ENCODE peak calls at places on chromosomes 1 and 21, in five cellular contexts. One of them, this sample, is unnamed.

GRCh38 chr1:88650676-88651418 is 33.2 kb upstream of the PKN2 start:
- DNase-seq in CD8-positive, alpha-beta memory T cell: no peak
- DNase-seq in BE2C: no peak
- DNase-seq in adipocyte: no peak
- DNase-seq in IMR-90: peak; percentile 23
- DNase-seq in this sample: peak; percentile 23

GRCh38 chr21:33543505-33544129 is 779 bp downstream of the SON start:
- DNase-seq in CD8-positive, alpha-beta memory T cell: no peak
- DNase-seq in IMR-90: no peak
- DNase-seq in adipocyte: peak; percentile 84
- DNase-seq in BE2C: peak; percentile 71
- DNase-seq in this sample: no peak

GRCh38 chr21:38938343-38938742 is 132.6 kb downstream of the ETS2 start:
- DNase-seq in IMR-90: peak; percentile 49
- DNase-seq in CD8-positive, alpha-beta memory T cell: peak; percentile 7
- DNase-seq in BE2C: peak; percentile 31
- DNase-seq in adipocyte: no peak
- DNase-seq in this sample: peak; percentile 35

GRCh38 chr1:100188617-100189016 is 10.6 kb upstream of the LRRC39 start:
- DNase-seq in IMR-90: peak; percentile 73
- DNase-seq in BE2C: peak; percentile 73
- DNase-seq in adipocyte: peak; percentile 85
- DNase-seq in CD8-positive, alpha-beta memory T cell: no peak
- DNase-seq in this sample: peak; percentile 73

GRCh38 chr1:2110191-2110737 is 60.1 kb downstream of the PRKCZ start:
- DNase-seq in BE2C: no peak
- DNase-seq in adipocyte: no peak
- DNase-seq in IMR-90: no peak
- DNase-seq in CD8-positive, alpha-beta memory T cell: no peak
- DNase-seq in this sample: no peak

GRCh38 chr1:197725044-197725443 is 50.2 kb downstream of the DENND1B start:
- DNase-seq in adipocyte: peak; percentile 22
- DNase-seq in BE2C: no peak
- DNase-seq in CD8-positive, alpha-beta memory T cell: no peak
- DNase-seq in IMR-90: peak; percentile 31
- DNase-seq in this sample: peak; percentile 48

GRCh38 chr1:160953030-160953429 is 1.6 kb downstream of the ITLN2 start:
- DNase-seq in IMR-90: no peak
- DNase-seq in adipocyte: peak; percentile 76
- DNase-seq in CD8-positive, alpha-beta memory T cell: no peak
- DNase-seq in BE2C: no peak
- DNase-seq in this sample: peak; percentile 64

GRCh38 chr1:11321656-11322491 is 48.9 kb downstream of the UBIAD1 start:
- DNase-seq in CD8-positive, alpha-beta memory T cell: no peak
- DNase-seq in adipocyte: no peak
- DNase-seq in IMR-90: no peak
- DNase-seq in BE2C: no peak
- DNase-seq in this sample: no peak

GRCh38 chr21:33133912-33134311 is 64.0 kb downstream of the OLIG1 start:
- DNase-seq in BE2C: no peak
- DNase-seq in adipocyte: no peak
- DNase-seq in CD8-positive, alpha-beta memory T cell: no peak
- DNase-seq in IMR-90: no peak
- DNase-seq in this sample: no peak

GRCh38 chr1:168234846-168235547 is 9.2 kb downstream of the SFT2D2 start:
- DNase-seq in adipocyte: peak; percentile 67
- DNase-seq in CD8-positive, alpha-beta memory T cell: peak; percentile 38
- DNase-seq in BE2C: peak; percentile 49
- DNase-seq in IMR-90: peak; percentile 43
- DNase-seq in this sample: peak; percentile 67

GRCh38 chr1:19809044-19809750 is 5.9 kb downstream of the RNF186 start:
- DNase-seq in IMR-90: no peak
- DNase-seq in BE2C: no peak
- DNase-seq in adipocyte: no peak
- DNase-seq in CD8-positive, alpha-beta memory T cell: no peak
- DNase-seq in this sample: no peak

GRCh38 chr1:2025491-2025981 is 6.4 kb downstream of the GABRD start:
- DNase-seq in BE2C: no peak
- DNase-seq in IMR-90: no peak
- DNase-seq in adipocyte: no peak
- DNase-seq in CD8-positive, alpha-beta memory T cell: no peak
- DNase-seq in this sample: no peak

GRCh38 chr1:241521718-241522117 is 2.2 kb upstream of the FH start:
- DNase-seq in adipocyte: no peak
- DNase-seq in BE2C: no peak
- DNase-seq in IMR-90: no peak
- DNase-seq in CD8-positive, alpha-beta memory T cell: no peak
- DNase-seq in this sample: no peak

GRCh38 chr1:94974224-94974623 is 47.3 kb upstream of the CNN3 start:
- DNase-seq in CD8-positive, alpha-beta memory T cell: no peak
- DNase-seq in BE2C: no peak
- DNase-seq in IMR-90: peak; percentile 67
- DNase-seq in adipocyte: peak; percentile 57
- DNase-seq in this sample: peak; percentile 59

GRCh38 chr1:234602334-234603220 is 7.4 kb downstream of the IRF2BP2 start:
- DNase-seq in adipocyte: peak; percentile 94
- DNase-seq in IMR-90: peak; percentile 98
- DNase-seq in CD8-positive, alpha-beta memory T cell: no peak
- DNase-seq in BE2C: peak; percentile 48
- DNase-seq in this sample: peak; percentile 95
- H3K4me3 ChIP-seq in adipocyte: peak overlapping the region; percentile 90
- H3K4me3 ChIP-seq in IMR-90: peak overlapping the region; percentile 6
- H3K4me3 ChIP-seq in CD8-positive, alpha-beta memory T cell: peak overlapping the region; percentile 20
- H3K4me3 ChIP-seq in BE2C: peak overlapping the region; percentile 75
- H3K4me3 ChIP-seq in this sample: peak overlapping the region; percentile 80

DNA sequence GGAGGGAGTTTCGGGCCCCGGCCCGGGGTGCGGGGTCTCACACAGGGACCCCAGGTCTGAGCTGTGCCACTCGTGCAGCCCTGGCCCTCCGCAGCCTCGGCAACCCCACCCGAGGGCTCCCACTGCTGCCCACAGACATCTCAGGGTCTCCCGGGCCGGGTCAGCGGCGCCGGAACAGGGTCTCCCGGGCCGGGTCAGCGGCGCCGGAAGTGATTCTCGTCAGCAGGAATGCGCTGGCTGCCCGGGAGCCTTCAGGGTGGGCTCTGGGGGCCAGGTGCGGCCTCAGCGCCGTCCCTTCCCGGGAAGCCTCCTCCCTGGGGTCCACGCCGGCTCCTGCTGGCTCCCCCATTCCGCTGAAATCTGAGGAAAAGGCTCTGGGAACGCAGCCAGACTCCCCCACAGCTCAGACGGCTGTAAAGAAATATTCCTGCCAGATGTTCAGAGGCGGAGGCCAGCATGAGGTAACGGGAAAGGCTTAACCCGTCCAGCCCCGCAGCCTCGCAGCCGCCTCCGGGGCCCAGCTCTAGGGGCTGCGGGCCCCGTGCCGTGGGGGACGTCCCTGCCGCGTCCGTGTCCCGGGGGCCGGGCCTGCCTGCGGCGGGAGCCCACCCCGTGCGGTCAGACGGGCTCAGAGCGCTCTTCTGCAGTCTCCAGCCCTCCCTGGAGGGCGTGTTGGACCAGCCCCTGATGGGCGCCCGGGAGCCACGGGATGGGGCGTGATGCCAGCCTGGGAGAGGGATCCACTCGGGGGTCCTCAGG is 8.7 kb upstream of the COL6A1 start:
- DNase-seq in CD8-positive, alpha-beta memory T cell: no peak
- DNase-seq in adipocyte: peak; percentile 93
- DNase-seq in BE2C: peak; percentile 64
- DNase-seq in IMR-90: peak; percentile 92
- DNase-seq in this sample: peak; percentile 96
- H3K4me3 ChIP-seq in CD8-positive, alpha-beta memory T cell: peak overlapping the region; percentile 78
- H3K4me3 ChIP-seq in adipocyte: peak overlapping the region; percentile 78
- H3K4me3 ChIP-seq in BE2C: peak overlapping the region; percentile 64
- H3K4me3 ChIP-seq in IMR-90: no peak overlapping the region
- H3K4me3 ChIP-seq in this sample: peak overlapping the region; percentile 44

DNA sequence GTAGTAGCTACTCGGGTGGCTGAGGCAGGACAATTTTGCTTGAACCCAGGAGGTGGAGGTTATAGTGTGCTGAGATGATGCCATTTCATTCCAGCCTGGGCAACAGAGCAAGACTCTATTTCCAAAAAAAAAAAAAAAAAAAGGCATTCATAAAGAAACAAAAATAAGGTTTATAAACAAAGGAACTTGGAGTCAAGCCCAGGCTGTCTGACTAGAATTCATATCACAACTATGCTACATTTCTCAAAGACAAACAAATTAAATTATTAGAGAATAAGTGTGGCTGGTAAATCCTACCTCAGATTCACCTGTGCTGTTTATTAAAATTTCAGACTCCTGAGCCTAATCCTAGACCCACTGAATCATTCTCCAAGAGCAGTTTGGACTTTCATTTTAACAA is 4.2 kb downstream of the GCLM start:
- DNase-seq in BE2C: no peak
- DNase-seq in CD8-positive, alpha-beta memory T cell: no peak
- DNase-seq in IMR-90: peak; percentile 39
- DNase-seq in adipocyte: peak; percentile 58
- DNase-seq in this sample: peak; percentile 43
- H3K4me3 ChIP-seq in BE2C: no peak overlapping the region
- H3K4me3 ChIP-seq in CD8-positive, alpha-beta memory T cell: no peak overlapping the region
- H3K4me3 ChIP-seq in IMR-90: no peak overlapping the region
- H3K4me3 ChIP-seq in adipocyte: peak overlapping the region; percentile 29
- H3K4me3 ChIP-seq in this sample: no peak overlapping the region

GRCh38 chr21:41361786-41362604 is at the start of gene MX2:
- DNase-seq in IMR-90: peak; percentile 81
- DNase-seq in BE2C: no peak
- DNase-seq in adipocyte: peak; percentile 81
- DNase-seq in CD8-positive, alpha-beta memory T cell: peak; percentile 90
- DNase-seq in this sample: peak; percentile 70
- H3K4me3 ChIP-seq in IMR-90: peak within 1 kb of the TSS; percentile 3
- H3K4me3 ChIP-seq in BE2C: no peak within 1 kb of the TSS
- H3K4me3 ChIP-seq in adipocyte: peak within 1 kb of the TSS; percentile 79
- H3K4me3 ChIP-seq in CD8-positive, alpha-beta memory T cell: peak within 1 kb of the TSS; percentile 91
- H3K4me3 ChIP-seq in this sample: peak within 1 kb of the TSS; percentile 17

GRCh38 chr1:243849089-243850012 is 692 bp downstream of the AKT3 start:
- DNase-seq in BE2C: peak; percentile 77
- DNase-seq in CD8-positive, alpha-beta memory T cell: peak; percentile 74
- DNase-seq in adipocyte: peak; percentile 80
- DNase-seq in IMR-90: peak; percentile 71
- DNase-seq in this sample: peak; percentile 74
- H3K4me3 ChIP-seq in BE2C: peak overlapping the region; percentile 83
- H3K4me3 ChIP-seq in CD8-positive, alpha-beta memory T cell: peak overlapping the region; percentile 61
- H3K4me3 ChIP-seq in adipocyte: peak overlapping the region; percentile 90
- H3K4me3 ChIP-seq in IMR-90: peak overlapping the region; percentile 86
- H3K4me3 ChIP-seq in this sample: peak overlapping the region; percentile 75

GRCh38 chr1:44810101-44810761 is 1.9 kb downstream of the BTBD19 start:
- DNase-seq in CD8-positive, alpha-beta memory T cell: peak; percentile 13
- DNase-seq in adipocyte: peak; percentile 59
- DNase-seq in IMR-90: no peak
- DNase-seq in BE2C: no peak
- DNase-seq in this sample: no peak
- H3K4me3 ChIP-seq in CD8-positive, alpha-beta memory T cell: peak overlapping the region; percentile 31
- H3K4me3 ChIP-seq in adipocyte: peak overlapping the region; percentile 80
- H3K4me3 ChIP-seq in IMR-90: no peak overlapping the region
- H3K4me3 ChIP-seq in BE2C: no peak overlapping the region
- H3K4me3 ChIP-seq in this sample: peak overlapping the region; percentile 67